ENCODE peak calls at places on chromosome 11, in four cellular contexts. V is thoracic aorta, Q is left ventricle myocardium inferior, Z is lower lobe of right lung. G is an unnamed sample.

GRCh38 chr11:76623171-76623883 is 47.2 kb downstream of the LRRC32 start:
- DNase-seq in V (no peak), Z (no peak), Q (no peak), G (no peak)

GRCh38 chr11:1515082-1516060 is 28.8 kb upstream of the MOB2 start:
- DNase-seq in V (no peak), Q (peak), Z (peak), G (no peak)

GRCh38 chr11:61787928-61788491 is 4.4 kb downstream of the TMEM258 start:
- DNase-seq in Q (no peak), Z (no peak), V (no peak), G (no peak)

GRCh38 chr11:128908391-128909246 is 17.5 kb downstream of the KCNJ5 start:
- DNase-seq in Z (peak), V (peak), Q (peak), G (no peak)

GRCh38 chr11:83194284-83195175 is 1.0 kb downstream of the ANKRD42 start:
- DNase-seq in Z (peak), Q (peak), V (peak), G (no peak)

GRCh38 chr11:65381721-65382035 is 768 bp downstream of the SLC25A45 start:
- DNase-seq in V (no peak), Z (peak), Q (peak), G (no peak)

GRCh38 chr11:126163074-126163700 is 48.3 kb downstream of the RPUSD4 start:
- DNase-seq in Q (no peak), V (peak), Z (no peak), G (no peak)

GRCh38 chr11:85827768-85828639 is 17.1 kb upstream of the SYTL2 start:
- DNase-seq in Z (no peak), V (no peak), Q (no peak), G (no peak)

GRCh38 chr11:84819128-84819527 is 808.0 kb downstream of the DLG2 start:
- DNase-seq in V (no peak), Z (no peak), Q (no peak), G (no peak)

GRCh38 chr11:68321293-68322030 is 9.1 kb downstream of the LRP5 start:
- DNase-seq in Q (no peak), Z (no peak), V (no peak), G (no peak)

GRCh38 chr11:78203184-78203583 is 14.5 kb downstream of the USP35 start:
- DNase-seq in Q (no peak), Z (no peak), V (no peak), G (no peak)

GRCh38 chr11:32962016-32962415 is 53.7 kb upstream of the DEPDC7 start:
- DNase-seq in V (no peak), Z (no peak), Q (no peak), G (no peak)

GRCh38 chr11:17790453-17790852 is 55.9 kb downstream of the KCNC1 start:
- DNase-seq in Z (no peak), Q (no peak), V (no peak), G (no peak)

GRCh38 chr11:33515347-33515746 is 185.3 kb downstream of the C11orf91 start:
- DNase-seq in Z (no peak), V (no peak), Q (no peak), G (no peak)

GRCh38 chr11:34203377-34203801 is 98.0 kb downstream of the NAT10 start:
- DNase-seq in Q (no peak), V (no peak), Z (no peak), G (no peak)

GRCh38 chr11:109680127-109680526 is 258.1 kb downstream of the C11orf87 start:
- DNase-seq in Q (no peak), V (no peak), Z (no peak), G (no peak)

GRCh38 chr11:19398772-19399542 is 158.2 kb upstream of the E2F8 start:
- DNase-seq in Q (no peak), Z (no peak), V (no peak), G (no peak)

GRCh38 chr11:74269161-74269809 is 42.2 kb downstream of the P4HA3 start:
- DNase-seq in Q (no peak), Z (no peak), V (no peak), G (no peak)

GRCh38 chr11:78666675-78667129 is 92.0 kb upstream of the NARS2 start:
- DNase-seq in Q (no peak), V (no peak), Z (no peak), G (no peak)

GRCh38 chr11:134126197-134126822 is 57.4 kb downstream of the JAM3 start:
- DNase-seq in Z (no peak), V (no peak), Q (no peak), G (no peak)

GRCh38 chr11:78408619-78409018 is 9.0 kb downstream of the GAB2 start:
- DNase-seq in V (no peak), Z (no peak), Q (no peak), G (no peak)

GRCh38 chr11:484616-485015 is 22.4 kb downstream of the RNH1 start:
- DNase-seq in V (no peak), Z (no peak), Q (no peak), G (no peak)

GRCh38 chr11:115965754-115966504 is 461.7 kb upstream of the CADM1 start:
- DNase-seq in Q (no peak), Z (peak), V (no peak), G (no peak)

GRCh38 chr11:118909619-118910308 is 16.0 kb downstream of the BCL9L start:
- DNase-seq in Q (no peak), V (no peak), Z (no peak), G (no peak)

GRCh38 chr11:118908264-118908663 is 17.5 kb downstream of the BCL9L start:
- DNase-seq in V (no peak), Z (peak), Q (no peak), G (no peak)

GRCh38 chr11:118907749-118908106 is 18.0 kb downstream of the BCL9L start:
- DNase-seq in V (no peak), Q (no peak), Z (peak), G (no peak)

GRCh38 chr11:118908931-118909618 is 16.7 kb downstream of the BCL9L start:
- DNase-seq in Z (peak), Q (peak), V (no peak), G (no peak)

GRCh38 chr11:118907051-118907748 is 18.5 kb downstream of the BCL9L start:
- DNase-seq in Q (peak), Z (peak), V (peak), G (no peak)
- H3K27ac ChIP-seq in Q (peak), Z (peak), V (peak), G (peak)

DNA sequence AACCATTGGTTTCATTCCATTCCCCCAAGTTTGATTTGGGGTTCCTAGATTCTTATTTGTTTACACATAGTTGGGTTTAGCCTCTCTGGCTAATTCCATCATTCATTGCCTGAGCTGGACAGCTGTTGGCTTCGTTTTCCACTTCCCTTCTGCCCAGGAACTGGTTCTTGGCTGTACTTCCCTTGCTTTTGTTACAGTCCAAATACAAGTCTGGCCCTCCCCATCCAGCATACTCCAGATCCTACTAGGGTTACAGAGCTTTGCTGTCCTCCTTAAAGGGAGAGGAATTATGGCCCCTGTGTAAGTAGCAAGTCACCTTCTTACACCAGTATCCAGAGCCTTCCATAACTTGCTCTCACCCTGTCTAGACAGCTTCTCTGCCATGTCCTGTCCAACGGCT is 356.3 kb downstream of the FAT3 start:
- DNase-seq in V (no peak), Z (no peak), Q (no peak), G (no peak)
- H3K27ac ChIP-seq in V (no peak), Z (no peak), Q (no peak), G (no peak)

GRCh38 chr11:95563859-95564258 is 225.7 kb downstream of the FAM76B start:
- DNase-seq in V (no peak), Z (no peak), Q (no peak), G (no peak)
- H3K27ac ChIP-seq in V (peak), Z (no peak), Q (no peak), G (no peak)

GRCh38 chr11:10902756-10903155 is 44.9 kb upstream of the ZBED5 start:
- DNase-seq in Q (no peak), Z (no peak), V (no peak), G (no peak)
- H3K27ac ChIP-seq in Q (no peak), Z (peak), V (peak), G (no peak)

DNA sequence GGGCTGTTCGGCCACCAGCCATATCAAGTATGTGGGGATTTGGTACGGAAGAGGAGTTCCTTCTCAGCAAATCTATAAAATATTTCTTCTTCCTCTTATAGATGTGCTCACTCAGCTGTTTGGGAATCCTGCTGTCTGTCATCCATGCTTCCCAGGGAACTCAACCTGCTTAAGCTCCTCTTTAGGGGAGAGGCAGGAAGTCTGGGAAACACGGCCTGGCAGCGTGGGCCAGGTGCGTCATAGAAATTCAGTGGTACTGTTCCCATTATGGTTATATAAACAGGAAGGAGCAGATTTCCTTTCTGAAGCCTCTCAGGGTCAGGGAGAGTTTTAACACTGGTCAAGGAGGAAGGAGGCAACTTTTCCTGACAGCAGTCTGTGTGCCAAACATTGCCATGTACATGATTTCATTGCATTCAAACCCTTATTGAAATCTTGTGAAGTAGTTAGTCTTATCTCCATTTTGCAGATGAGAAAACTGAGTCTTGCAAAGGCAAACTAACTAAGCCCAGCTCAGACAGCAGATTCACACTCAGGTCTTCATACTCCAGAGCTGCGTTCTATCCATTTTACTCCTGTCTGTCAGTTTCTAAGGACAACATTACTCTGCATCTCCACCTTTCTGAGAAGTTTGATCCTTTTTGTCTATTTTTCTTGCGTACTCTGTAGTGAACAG is 35.4 kb upstream of the AMOTL1 start:
- DNase-seq in Q (peak), Z (peak), V (no peak), G (no peak)
- H3K27ac ChIP-seq in Q (peak), Z (peak), V (no peak), G (no peak)

GRCh38 chr11:12695221-12695794 is 21.1 kb downstream of the TEAD1 start:
- DNase-seq in Z (no peak), Q (no peak), V (no peak), G (no peak)
- H3K27ac ChIP-seq in Z (peak), Q (peak), V (peak), G (no peak)

DNA sequence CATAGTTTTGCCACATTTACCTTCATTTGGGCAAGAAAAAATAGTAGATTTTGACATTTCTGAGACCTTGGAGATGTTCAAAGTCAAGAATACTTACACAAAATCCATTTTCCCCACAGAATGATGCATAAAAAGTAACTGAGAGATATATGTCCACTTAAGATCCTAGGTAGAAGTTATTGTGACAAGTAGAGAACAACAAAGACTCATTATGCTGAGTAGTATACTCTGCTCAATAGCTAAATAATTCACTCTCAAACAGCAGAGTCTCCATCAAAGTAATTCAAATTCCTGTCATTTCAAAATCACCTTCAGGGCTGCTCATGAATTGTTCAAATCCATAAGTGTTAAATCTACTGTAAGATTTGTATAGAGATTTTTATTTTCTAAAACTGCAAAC is 35.3 kb downstream of the IMMP1L start:
- DNase-seq in Q (no peak), V (no peak), Z (no peak), G (no peak)
- H3K27ac ChIP-seq in Q (no peak), V (no peak), Z (no peak), G (no peak)

GRCh38 chr11:123356539-123356938 is 73.5 kb upstream of the GRAMD1B start:
- DNase-seq in Q (no peak), V (no peak), Z (no peak), G (no peak)
- H3K27ac ChIP-seq in Q (no peak), V (no peak), Z (no peak), G (no peak)

GRCh38 chr11:66632952-66633351 is 5.6 kb upstream of the RBM4 start:
- DNase-seq in V (no peak), Z (no peak), Q (no peak), G (no peak)
- H3K27ac ChIP-seq in V (no peak), Z (no peak), Q (no peak), G (no peak)